ENCODE peak calls at places on chromosomes 1 and 21, in seven cellular contexts. H, B, Y, C, G, F and U are unnamed samples.

GRCh38 chr1:8976896-8977295 is 31.2 kb downstream of the CA6 start:
- DNase-seq in H (no peak), B (no peak), F (no peak), Y (no peak), C (no peak), G (no peak), U (no peak)

GRCh38 chr1:24481098-24481497 is 21.5 kb upstream of the RCAN3 start:
- DNase-seq in C (no peak), B (no peak), G (no peak), F (no peak), Y (peak; percentile 67), H (peak; percentile 5), U (no peak)

GRCh38 chr21:35565204-35565611 is 495.1 kb downstream of the SETD4 start:
- DNase-seq in C (peak; percentile 64), H (peak; percentile 44), F (no peak), B (no peak), Y (no peak), G (no peak), U (no peak)

GRCh38 chr1:202288177-202288576 is 53.6 kb downstream of the UBE2T start:
- DNase-seq in G (no peak), C (no peak), F (no peak), H (no peak), B (no peak), Y (no peak), U (no peak)

GRCh38 chr1:182615468-182616129 is 11.4 kb upstream of the RGS16 start:
- DNase-seq in C (peak; percentile 64), H (peak; percentile 51), F (no peak), G (no peak), B (peak; percentile 27), Y (no peak), U (no peak)

GRCh38 chr1:31541201-31541600 is 35.1 kb upstream of the TINAGL1 start:
- DNase-seq in F (no peak), G (no peak), Y (no peak), C (no peak), B (no peak), H (no peak), U (no peak)

GRCh38 chr1:110645962-110646735 is 28.6 kb downstream of the KCNA3 start:
- DNase-seq in Y (no peak), F (no peak), H (no peak), G (no peak), C (no peak), B (no peak), U (no peak)

GRCh38 chr1:13772271-13772670 is 72.3 kb downstream of the PRDM2 start:
- DNase-seq in B (no peak), F (no peak), C (no peak), G (no peak), Y (no peak), H (no peak), U (no peak)

GRCh38 chr1:201506573-201507567 is at the start of gene CSRP1:
- DNase-seq in B (peak; percentile 69), C (peak; percentile 89), H (peak; percentile 89), Y (peak; percentile 84), F (no peak), G (peak; percentile 90), U (peak; percentile 94)

GRCh38 chr1:234000557-234001081 is 96.1 kb downstream of the SLC35F3 start:
- DNase-seq in C (no peak), F (no peak), Y (no peak), B (no peak), H (no peak), G (no peak), U (no peak)

GRCh38 chr1:206890690-206891089 is 6.6 kb upstream of the IL24 start:
- DNase-seq in B (no peak), C (peak; percentile 82), Y (no peak), F (no peak), H (no peak), G (no peak), U (no peak)

GRCh38 chr1:212236664-212237220 is 48.5 kb upstream of the PPP2R5A start:
- DNase-seq in H (no peak), F (no peak), C (no peak), B (no peak), G (no peak), Y (no peak), U (no peak)

GRCh38 chr1:16143566-16144324 is 12.1 kb downstream of the EPHA2 start:
- DNase-seq in C (no peak), F (no peak), Y (no peak), H (peak; percentile 75), G (no peak), B (no peak), U (no peak)

GRCh38 chr1:21294266-21295058 is 4.2 kb upstream of the ECE1 start:
- DNase-seq in G (no peak), C (no peak), B (peak; percentile 81), F (no peak), H (no peak), Y (peak; percentile 97), U (peak; percentile 84)

GRCh38 chr1:175146535-175147213 is 45.9 kb downstream of the KIAA0040 start:
- DNase-seq in C (peak; percentile 64), H (peak; percentile 63), Y (peak; percentile 47), G (peak; percentile 67), B (peak; percentile 64), F (no peak), U (peak; percentile 79)

GRCh38 chr1:73839922-73840321 is 358.1 kb downstream of the LRRIQ3 start:
- DNase-seq in B (no peak), C (no peak), Y (no peak), F (no peak), H (no peak), G (no peak), U (no peak)

GRCh38 chr1:79322511-79323027 is 316.0 kb upstream of the ADGRL4 start:
- DNase-seq in H (no peak), F (no peak), Y (no peak), G (no peak), B (no peak), C (no peak), U (no peak)